ENCODE peak calls at places on chromosomes 5 and 9, in four cellular contexts. C, K, M and X are unnamed samples.

GRCh38 chr5:37836173-37837100 is 3.4 kb downstream of the GDNF start:
- DNase-seq in C (no peak), K (no peak), M (no peak), X (no peak)

GRCh38 chr5:3601060-3601710 is 5.6 kb downstream of the IRX1 start:
- DNase-seq in C (no peak), K (no peak), M (no peak), X (no peak)

GRCh38 chr5:104265531-104266130 is 703.0 kb upstream of the NUDT12 start:
- DNase-seq in C (no peak), K (no peak), M (no peak), X (no peak)

GRCh38 chr9:18390393-18390792 is 83.6 kb upstream of the ADAMTSL1 start:
- DNase-seq in C (no peak), K (no peak), M (no peak), X (no peak)

GRCh38 chr5:125823572-125823971 is 599.6 kb upstream of the GRAMD2B start:
- DNase-seq in C (no peak), K (no peak), M (no peak), X (no peak)

GRCh38 chr5:132653716-132654115 is 4.3 kb upstream of the IL13 start:
- DNase-seq in C (no peak), K (no peak), M (no peak), X (no peak)

GRCh38 chr5:150144876-150145275 is 10.8 kb downstream of the PDGFRB start:
- DNase-seq in C (no peak), K (no peak), M (no peak), X (no peak)

GRCh38 chr5:149166128-149166527 is 24.8 kb downstream of the ABLIM3 start:
- DNase-seq in C (no peak), K (no peak), M (no peak), X (peak; percentile 59)

GRCh38 chr5:167442922-167443321 is 848.5 kb upstream of the WWC1 start:
- DNase-seq in C (no peak), K (no peak), M (no peak), X (no peak)

GRCh38 chr5:160506006-160507004 is 84.7 kb downstream of the PTTG1 start:
- DNase-seq in C (no peak), K (no peak), M (no peak), X (no peak)